ENCODE peak calls at places on chromosome 5, in ten cellular contexts. P, X, C, L, H, I, S, W, A and N are unnamed samples.

GRCh38 chr5:134647750-134648424 is 698 bp upstream of the SEC24A start:
- DNase-seq in P (peak), X (peak), C (peak), L (peak), H (no peak), I (peak), S (no peak), W (no peak), A (no peak), N (no peak)

GRCh38 chr5:118121258-118121657 is 867.1 kb downstream of the DTWD2 start:
- DNase-seq in P (no peak), X (no peak), C (no peak), L (no peak), H (no peak), I (no peak), S (no peak), W (no peak), A (no peak), N (no peak)

GRCh38 chr5:103327451-103327850 is 68.9 kb downstream of the MACIR start:
- DNase-seq in P (no peak), X (no peak), C (no peak), L (no peak), H (no peak), I (no peak), S (no peak), W (no peak), A (no peak), N (no peak)

GRCh38 chr5:52150501-52150900 is 637.2 kb upstream of the ITGA1 start:
- DNase-seq in P (no peak), X (no peak), C (no peak), L (no peak), H (no peak), I (no peak), S (no peak), W (no peak), A (peak), N (no peak)

GRCh38 chr5:23257656-23258055 is 249.8 kb upstream of the PRDM9 start:
- DNase-seq in P (no peak), X (no peak), C (no peak), L (no peak), H (no peak), I (no peak), S (no peak), W (no peak), A (no peak), N (no peak)

GRCh38 chr5:10701567-10702039 is 59.4 kb downstream of the DAP start:
- DNase-seq in P (peak), X (peak), C (no peak), L (peak), H (no peak), I (no peak), S (no peak), W (peak), A (no peak), N (no peak)

GRCh38 chr5:125011419-125011818 is 265.0 kb upstream of the ZNF608 start:
- DNase-seq in P (no peak), X (no peak), C (no peak), L (no peak), H (no peak), I (no peak), S (no peak), W (no peak), A (no peak), N (no peak)

GRCh38 chr5:180343846-180344327 is 9.2 kb downstream of the GFPT2 start:
- DNase-seq in P (peak), X (peak), C (no peak), L (no peak), H (peak), I (no peak), S (peak), W (no peak), A (no peak), N (no peak)

GRCh38 chr5:148085934-148086333 is 22.2 kb downstream of the SPINK5 start:
- DNase-seq in P (no peak), X (no peak), C (no peak), L (peak), H (no peak), I (no peak), S (no peak), W (no peak), A (no peak), N (no peak)

GRCh38 chr5:141084487-141084989 is 9.9 kb upstream of the PCDHB2 start:
- DNase-seq in P (peak), X (peak), C (peak), L (peak), H (no peak), I (no peak), S (no peak), W (peak), A (no peak), N (no peak)

GRCh38 chr5:13558408-13558807 is 386.1 kb downstream of the DNAH5 start:
- DNase-seq in P (no peak), X (no peak), C (no peak), L (peak), H (no peak), I (no peak), S (no peak), W (no peak), A (no peak), N (no peak)

GRCh38 chr5:553874-554273 is 29.6 kb upstream of the SLC9A3 start:
- DNase-seq in P (no peak), X (no peak), C (peak), L (no peak), H (no peak), I (no peak), S (no peak), W (no peak), A (peak), N (no peak)

GRCh38 chr5:151264113-151264512 is 11.1 kb downstream of the GM2A start:
- DNase-seq in P (no peak), X (no peak), C (no peak), L (peak), H (no peak), I (no peak), S (no peak), W (no peak), A (no peak), N (no peak)

GRCh38 chr5:43772601-43773031 is 169.6 kb downstream of the NNT start:
- DNase-seq in P (no peak), X (no peak), C (no peak), L (peak), H (no peak), I (no peak), S (no peak), W (no peak), A (no peak), N (no peak)

GRCh38 chr5:140595538-140595937 is 30.9 kb downstream of the SLC35A4 start:
- DNase-seq in P (peak), X (no peak), C (peak), L (no peak), H (no peak), I (no peak), S (no peak), W (no peak), A (no peak), N (no peak)

GRCh38 chr5:158032246-158032645 is 173.3 kb upstream of the CLINT1 start:
- DNase-seq in P (no peak), X (no peak), C (no peak), L (no peak), H (no peak), I (no peak), S (no peak), W (no peak), A (no peak), N (no peak)

GRCh38 chr5:171773106-171773505 is 12.5 kb upstream of the SMIM23 start:
- DNase-seq in P (no peak), X (no peak), C (no peak), L (no peak), H (no peak), I (no peak), S (no peak), W (no peak), A (no peak), N (no peak)

GRCh38 chr5:74945561-74946165 is 79.5 kb upstream of the FAM169A start:
- DNase-seq in P (no peak), X (no peak), C (no peak), L (no peak), H (no peak), I (peak), S (no peak), W (no peak), A (no peak), N (no peak)

GRCh38 chr5:109340351-109340750 is 69.4 kb downstream of the PJA2 start:
- DNase-seq in P (no peak), X (no peak), C (no peak), L (no peak), H (no peak), I (no peak), S (no peak), W (no peak), A (no peak), N (no peak)

GRCh38 chr5:133818031-133818431 is 150.4 kb downstream of the C5orf15 start:
- DNase-seq in P (peak), X (no peak), C (no peak), L (peak), H (no peak), I (no peak), S (peak), W (peak), A (peak), N (no peak)

GRCh38 chr5:131286400-131286715 is 22.5 kb downstream of the CDC42SE2 start:
- DNase-seq in P (no peak), X (no peak), C (no peak), L (no peak), H (no peak), I (no peak), S (no peak), W (no peak), A (no peak), N (no peak)

GRCh38 chr5:131285637-131286399 is 22.0 kb downstream of the CDC42SE2 start:
- DNase-seq in P (no peak), X (no peak), C (no peak), L (no peak), H (no peak), I (no peak), S (no peak), W (no peak), A (no peak), N (no peak)

GRCh38 chr5:131289738-131290137 is 25.9 kb downstream of the CDC42SE2 start:
- DNase-seq in P (no peak), X (no peak), C (no peak), L (no peak), H (no peak), I (no peak), S (no peak), W (no peak), A (no peak), N (no peak)

DNA sequence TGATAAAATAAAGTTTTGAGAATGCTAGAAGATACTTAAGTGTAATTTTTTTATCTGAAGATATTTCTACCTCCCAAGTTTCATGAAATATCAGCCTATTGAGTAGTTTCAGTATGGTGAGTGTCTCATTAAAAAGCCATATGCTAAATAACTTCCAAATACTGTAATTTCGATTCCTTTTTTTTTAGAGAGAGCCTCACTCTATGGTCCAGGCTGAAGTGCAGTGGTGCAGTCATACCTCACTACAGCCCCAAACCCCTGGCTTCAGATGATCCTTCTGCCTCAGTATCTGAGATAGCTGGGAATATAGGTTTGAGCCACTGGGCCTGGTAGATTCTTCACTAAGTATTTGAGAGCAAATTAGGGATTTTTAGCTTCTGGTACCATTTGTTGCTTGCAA is 24.5 kb downstream of the CDC42SE2 start:
- DNase-seq in P (no peak), X (no peak), C (no peak), L (no peak), H (no peak), I (no peak), S (no peak), W (no peak), A (no peak), N (no peak)
- H3K4me3 ChIP-seq in P (no peak), X (no peak), C (no peak), L (no peak), H (no peak), I (no peak), S (no peak), W (no peak), A (no peak), N (no peak)

DNA sequence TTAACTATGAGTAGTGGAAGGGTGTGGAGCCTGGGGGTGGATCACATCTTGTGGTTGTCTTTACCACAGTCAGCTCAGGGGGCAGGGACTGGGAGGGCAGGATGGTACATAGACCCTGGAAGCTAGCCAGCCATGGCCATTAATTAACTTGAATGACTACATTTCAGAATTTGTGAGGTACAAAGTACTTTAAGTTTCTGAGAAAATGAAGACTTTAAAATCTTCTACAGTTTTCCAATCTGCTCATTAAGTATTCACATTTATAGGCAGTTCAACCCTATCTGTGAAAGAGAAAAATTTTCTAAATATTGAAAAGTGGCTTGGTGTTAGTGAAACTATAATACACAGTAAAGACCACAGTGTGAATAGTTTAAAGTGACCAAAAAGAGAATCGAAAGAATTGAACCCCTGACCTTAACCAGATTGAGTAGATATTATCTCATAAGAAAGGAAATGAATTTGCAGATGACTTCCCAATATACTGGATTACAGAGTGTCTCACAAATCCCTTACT is 234.2 kb upstream of the MEF2C start:
- DNase-seq in P (no peak), X (no peak), C (peak), L (no peak), H (no peak), I (peak), S (no peak), W (no peak), A (no peak), N (no peak)
- TF ChIP-seq POLR2A in P (no peak), X (no peak), C (no peak), L (no peak), H (no peak), I (no peak), S (no peak), W (no peak), A (no peak), N (no peak)

DNA sequence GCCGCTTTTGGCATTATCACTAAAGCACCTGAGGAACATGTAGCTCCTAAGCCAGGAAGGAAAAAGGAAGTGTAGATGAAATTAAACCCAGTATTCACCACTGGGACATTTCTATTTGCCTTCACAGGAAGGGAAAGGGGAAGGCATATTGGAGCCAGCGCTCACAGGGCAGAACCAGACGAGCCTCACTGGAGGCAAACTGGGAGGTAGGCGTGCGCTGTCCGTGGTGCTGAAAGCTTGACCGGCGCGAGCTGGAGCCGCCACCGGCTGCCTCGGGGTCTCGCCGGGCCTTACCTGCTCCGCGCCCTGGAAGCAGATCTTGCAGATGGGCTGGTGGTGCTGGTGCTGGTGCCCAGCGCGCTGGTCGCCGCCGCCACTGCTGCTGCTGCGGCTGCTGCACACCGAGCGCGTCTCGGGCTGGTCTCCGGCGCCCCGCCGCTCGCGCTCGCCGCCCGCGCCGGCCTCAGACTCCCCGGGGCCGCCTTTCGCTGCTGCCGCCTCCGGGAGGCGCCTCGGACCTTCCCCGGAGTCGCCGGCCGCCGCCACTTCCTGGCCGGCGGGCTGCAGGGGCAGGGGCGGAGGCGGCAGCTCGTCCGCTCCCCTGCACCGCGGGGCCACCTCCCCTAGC is 732 bp downstream of the MARCHF11 start:
- DNase-seq in P (peak), X (no peak), C (peak), L (peak), H (peak), I (no peak), S (peak), W (peak), A (peak), N (no peak)
- H3K4me3 ChIP-seq in P (no peak), X (no peak), C (peak), L (peak), H (peak), I (no peak), S (no peak), W (no peak), A (peak), N (no peak)

GRCh38 chr5:178403956-178404600 is 171.5 kb upstream of the PHYKPL start:
- DNase-seq in P (no peak), X (no peak), C (no peak), L (no peak), H (no peak), I (no peak), S (no peak), W (no peak), A (no peak), N (no peak)
- TF ChIP-seq POLR2A in P (no peak), X (no peak), C (no peak), L (no peak), H (no peak), I (no peak), S (no peak), W (no peak), A (no peak), N (no peak)

GRCh38 chr5:3302228-3302627 is 293.4 kb upstream of the IRX1 start:
- DNase-seq in P (no peak), X (no peak), C (no peak), L (no peak), H (no peak), I (no peak), S (no peak), W (no peak), A (no peak), N (no peak)

GRCh38 chr5:3299441-3299840 is 296.2 kb upstream of the IRX1 start:
- DNase-seq in P (no peak), X (no peak), C (no peak), L (no peak), H (no peak), I (no peak), S (no peak), W (no peak), A (no peak), N (no peak)

GRCh38 chr5:3304346-3304745 is 291.3 kb upstream of the IRX1 start:
- DNase-seq in P (no peak), X (no peak), C (no peak), L (no peak), H (no peak), I (no peak), S (no peak), W (no peak), A (no peak), N (no peak)

GRCh38 chr5:3303777-3304176 is 291.9 kb upstream of the IRX1 start:
- DNase-seq in P (no peak), X (no peak), C (no peak), L (no peak), H (no peak), I (no peak), S (no peak), W (no peak), A (no peak), N (no peak)

GRCh38 chr5:3301316-3301715 is 294.3 kb upstream of the IRX1 start:
- DNase-seq in P (no peak), X (no peak), C (no peak), L (no peak), H (no peak), I (no peak), S (no peak), W (no peak), A (no peak), N (no peak)
- H3K4me3 ChIP-seq in P (no peak), X (no peak), C (no peak), L (no peak), H (no peak), I (no peak), S (no peak), W (no peak), A (no peak), N (no peak)